ENCODE peak calls at places on chromosome 12, in nine cellular contexts. C is putamen, S is cerebellar cortex, O is mucosa of gallbladder, T is skeletal muscle cell, D is astrocyte, P is neural progenitor cell, G is heart left ventricle, Q is NT2/D1. E is an unnamed sample.

GRCh38 chr12:58268080-58268479 is 326.7 kb downstream of the ATP23 start:
- DNase-seq in C (no peak), S (no peak), O (no peak), T (peak; percentile 19), D (no peak), P (no peak), G (no peak), Q (no peak), E (no peak)

GRCh38 chr12:117022465-117022864 is 76.8 kb downstream of the TESC start:
- DNase-seq in C (no peak), S (no peak), O (no peak), T (no peak), D (no peak), P (no peak), G (no peak), Q (no peak), E (no peak)

GRCh38 chr12:122967151-122967550 is 888 bp upstream of the ABCB9 start:
- DNase-seq in C (no peak), S (no peak), O (no peak), T (no peak), D (no peak), P (no peak), G (no peak), Q (no peak), E (no peak)

GRCh38 chr12:116727902-116728301 is 10.0 kb downstream of the SPRING1 start:
- DNase-seq in C (no peak), S (no peak), O (no peak), T (no peak), D (no peak), P (no peak), G (no peak), Q (no peak), E (no peak)

GRCh38 chr12:45543887-45544286 is 185.6 kb upstream of the ARID2 start:
- DNase-seq in C (peak; percentile 71), S (peak; percentile 51), O (peak; percentile 57), T (peak; percentile 56), D (peak; percentile 58), P (peak; percentile 79), G (peak; percentile 39), Q (peak; percentile 80), E (no peak)

GRCh38 chr12:29743072-29743471 is 40.7 kb downstream of the TMTC1 start:
- DNase-seq in C (no peak), S (no peak), O (no peak), T (no peak), D (no peak), P (no peak), G (no peak), Q (no peak), E (no peak)

GRCh38 chr12:94405378-94406116 is 54.1 kb downstream of the CEP83 start:
- DNase-seq in C (no peak), S (no peak), O (no peak), T (no peak), D (no peak), P (no peak), G (no peak), Q (no peak), E (no peak)

GRCh38 chr12:120639771-120640721 is at the start of gene CABP1:
- DNase-seq in C (peak; percentile 26), S (peak; percentile 37), O (no peak), T (no peak), D (no peak), P (peak; percentile 85), G (no peak), Q (no peak), E (no peak)

GRCh38 chr12:57896139-57896436 is 45.3 kb upstream of the ATP23 start:
- DNase-seq in C (no peak), S (no peak), O (no peak), T (no peak), D (no peak), P (peak; percentile 20), G (no peak), Q (no peak), E (no peak)

GRCh38 chr12:91920276-91920675 is 225.4 kb downstream of the BTG1 start:
- DNase-seq in C (no peak), S (peak; percentile 24), O (no peak), T (peak; percentile 97), D (peak; percentile 2), P (no peak), G (no peak), Q (no peak), E (no peak)

GRCh38 chr12:53069621-53070410 is 9.4 kb downstream of the SPRYD3 start:
- DNase-seq in C (no peak), S (no peak), O (no peak), T (no peak), D (no peak), P (no peak), G (peak; percentile 28), Q (no peak), E (peak; percentile 91)

GRCh38 chr12:15918066-15918465 is 6.9 kb downstream of the DERA start:
- DNase-seq in C (no peak), S (no peak), O (no peak), T (no peak), D (no peak), P (peak; percentile 18), G (no peak), Q (no peak), E (no peak)

GRCh38 chr12:12901158-12901791 is 9.9 kb downstream of the GPRC5A start:
- DNase-seq in C (peak; percentile 65), S (peak; percentile 31), O (no peak), T (peak; percentile 88), D (peak; percentile 97), P (peak; percentile 24), G (no peak), Q (no peak), E (peak; percentile 79)

GRCh38 chr12:120853188-120853587 is 51.0 kb downstream of the SPPL3 start:
- DNase-seq in C (no peak), S (no peak), O (no peak), T (no peak), D (peak; percentile 36), P (no peak), G (no peak), Q (no peak), E (no peak)

GRCh38 chr12:27583057-27583797 is 59.2 kb downstream of the PPFIBP1 start:
- DNase-seq in C (no peak), S (no peak), O (no peak), T (no peak), D (no peak), P (no peak), G (peak; percentile 43), Q (no peak), E (no peak)

GRCh38 chr12:85821759-85822158 is 14.4 kb downstream of the RASSF9 start:
- DNase-seq in C (no peak), S (no peak), O (no peak), T (no peak), D (no peak), P (no peak), G (no peak), Q (no peak), E (no peak)

GRCh38 chr12:62472472-62472871 is 5.8 kb downstream of the MON2 start:
- DNase-seq in C (no peak), S (no peak), O (no peak), T (no peak), D (no peak), P (peak; percentile 10), G (no peak), Q (no peak), E (no peak)

GRCh38 chr12:64053117-64053516 is 169.0 kb downstream of the KICS2 start:
- DNase-seq in C (no peak), S (no peak), O (no peak), T (no peak), D (no peak), P (no peak), G (no peak), Q (no peak), E (no peak)

GRCh38 chr12:46473634-46474201 is 101.1 kb upstream of the SLC38A2 start:
- DNase-seq in C (no peak), S (no peak), O (peak; percentile 63), T (peak; percentile 86), D (peak; percentile 94), P (no peak), G (peak; percentile 79), Q (no peak), E (peak; percentile 87)

GRCh38 chr12:83573676-83574075 is 887.0 kb downstream of the TMTC2 start:
- DNase-seq in C (no peak), S (no peak), O (peak; percentile 31), T (peak; percentile 13), D (peak; percentile 22), P (no peak), G (no peak), Q (no peak), E (peak; percentile 76)

GRCh38 chr12:89456565-89456964 is 68.0 kb downstream of the GALNT4 start:
- DNase-seq in C (no peak), S (no peak), O (no peak), T (no peak), D (no peak), P (no peak), G (no peak), Q (no peak), E (no peak)

GRCh38 chr12:71194657-71195056 is 36.9 kb upstream of the TSPAN8 start:
- DNase-seq in C (no peak), S (no peak), O (no peak), T (no peak), D (peak; percentile 8), P (no peak), G (no peak), Q (no peak), E (no peak)

GRCh38 chr12:52010152-52010622 is 3.4 kb downstream of the TAMALIN start:
- DNase-seq in C (peak; percentile 88), S (peak; percentile 75), O (peak; percentile 70), T (peak; percentile 76), D (peak; percentile 73), P (peak; percentile 96), G (peak; percentile 91), Q (peak; percentile 82), E (peak; percentile 93)

GRCh38 chr12:124493809-124494750 is 73.3 kb downstream of the NCOR2 start:
- DNase-seq in C (no peak), S (no peak), O (no peak), T (no peak), D (no peak), P (no peak), G (no peak), Q (no peak), E (no peak)

GRCh38 chr12:57631566-57632368 is 1.2 kb downstream of the B4GALNT1 start:
- DNase-seq in C (no peak), S (peak; percentile 66), O (peak; percentile 8), T (no peak), D (no peak), P (peak; percentile 45), G (peak; percentile 7), Q (no peak), E (no peak)

GRCh38 chr12:24034894-24035293 is 85.4 kb upstream of the SOX5 start:
- DNase-seq in C (no peak), S (no peak), O (no peak), T (no peak), D (no peak), P (no peak), G (no peak), Q (no peak), E (no peak)

GRCh38 chr12:125125271-125125670 is 60.0 kb downstream of the AACS start:
- DNase-seq in C (no peak), S (no peak), O (no peak), T (no peak), D (no peak), P (no peak), G (no peak), Q (no peak), E (no peak)